ENCODE peak calls at places on chromosomes 16 and 17, in four cellular contexts. D is HTR-8/SVneo; O is CD4-positive, CD25-positive, alpha-beta regulatory T cell; P is EL. X is an unnamed sample.

GRCh38 chr16:88750854-88751253 is 34.2 kb downstream of the PIEZO1 start:
- DNase-seq in O (no peak), P (no peak), D (no peak), X (no peak)

GRCh38 chr17:8366231-8366630 is 10.3 kb downstream of the KRABD2 start:
- DNase-seq in D (peak; percentile 70), P (peak; percentile 87), O (no peak), X (no peak)

GRCh38 chr16:88640520-88641247 is 2.3 kb downstream of the IL17C start:
- DNase-seq in D (no peak), O (no peak), P (no peak), X (no peak)

GRCh38 chr17:49582055-49582703 is 6.5 kb downstream of the NXPH3 start:
- DNase-seq in D (no peak), P (no peak), O (no peak), X (no peak)

GRCh38 chr17:82592751-82593589 is 55.3 kb downstream of the WDR45B start:
- DNase-seq in D (peak; percentile 39), P (peak; percentile 83), O (peak; percentile 63), X (peak; percentile 78)

GRCh38 chr17:3207367-3207766 is at the start of gene OR1A1:
- DNase-seq in P (no peak), D (no peak), O (no peak), X (no peak)

GRCh38 chr17:78883090-78883532 is 19.9 kb downstream of the CEP295NL start:
- DNase-seq in O (no peak), P (peak; percentile 95), D (peak; percentile 79), X (peak; percentile 80)

GRCh38 chr17:61986898-61987297 is 59.1 kb upstream of the INTS2 start:
- DNase-seq in D (no peak), P (no peak), O (no peak), X (no peak)

GRCh38 chr16:14600164-14600563 is 29.9 kb downstream of the PARN start:
- DNase-seq in O (no peak), D (peak; percentile 24), P (peak; percentile 23), X (no peak)

GRCh38 chr17:5138616-5139453 is 23.0 kb downstream of the USP6 start:
- DNase-seq in P (no peak), D (no peak), O (no peak), X (no peak)

GRCh38 chr17:2024572-2025219 is 438 bp downstream of the RTN4RL1 start:
- DNase-seq in P (no peak), O (no peak), D (no peak), X (no peak)

GRCh38 chr17:56908061-56908542 is 5.7 kb downstream of the TRIM25 start:
- DNase-seq in P (no peak), O (no peak), D (no peak), X (peak; percentile 67)

GRCh38 chr17:49191407-49191916 is 18.9 kb downstream of the GNGT2 start:
- DNase-seq in P (no peak), D (no peak), O (no peak), X (no peak)

GRCh38 chr17:14744716-14745115 is 443.8 kb downstream of the HS3ST3B1 start:
- DNase-seq in D (no peak), P (no peak), O (no peak), X (no peak)

GRCh38 chr17:42408076-42408475 is 15.0 kb downstream of the CAVIN1 start:
- DNase-seq in P (no peak), O (no peak), D (no peak), X (peak; percentile 81)

GRCh38 chr16:82954224-82954929 is 327.6 kb downstream of the CDH13 start:
- DNase-seq in D (no peak), O (no peak), P (peak; percentile 13), X (no peak)

GRCh38 chr17:68462381-68463210 is 5.3 kb upstream of the WIPI1 start:
- DNase-seq in P (peak; percentile 83), D (peak; percentile 88), O (peak; percentile 59), X (peak; percentile 70)

X was measured in sciatic nerve.